ENCODE peak calls at places on chromosomes 5 and 9, in seven cellular contexts. A is aorta, R is gastrocnemius medialis, T is SK-N-SH, F is IMR-90, S is H1, V is GM23248. C is an unnamed sample.

GRCh38 chr5:133665571-133665970 is 53.2 kb upstream of the FSTL4 start:
- DNase-seq in A (no peak), R (no peak), T (no peak), F (no peak), S (no peak), V (no peak), C (no peak)

GRCh38 chr5:89028579-89029272 is 145.7 kb upstream of the MEF2C start:
- DNase-seq in A (no peak), R (no peak), T (no peak), F (peak), S (no peak), V (peak), C (no peak)

GRCh38 chr9:74975538-74975937 is 22.8 kb upstream of the C9orf40 start:
- DNase-seq in A (no peak), R (no peak), T (no peak), F (no peak), S (no peak), V (no peak), C (no peak)

GRCh38 chr5:135085936-135086235 is 51.9 kb upstream of the PITX1 start:
- DNase-seq in A (peak), R (no peak), T (no peak), F (no peak), S (no peak), V (no peak), C (no peak)

GRCh38 chr9:113952651-113953050 is 76.5 kb downstream of the ZNF618 start:
- DNase-seq in A (no peak), R (no peak), T (no peak), F (no peak), S (no peak), V (no peak), C (no peak)

GRCh38 chr9:114691046-114691955 is 9.3 kb upstream of the TEX48 start:
- DNase-seq in A (no peak), R (no peak), T (no peak), F (peak), S (no peak), V (peak), C (no peak)

GRCh38 chr9:72041775-72042194 is 18.6 kb downstream of the C9orf57 start:
- DNase-seq in A (peak), R (peak), T (no peak), F (peak), S (no peak), V (peak), C (no peak)

GRCh38 chr5:88671808-88672499 is 211.0 kb downstream of the MEF2C start:
- DNase-seq in A (no peak), R (no peak), T (no peak), F (no peak), S (no peak), V (no peak), C (no peak)

GRCh38 chr9:133694686-133695085 is 43.5 kb downstream of the SARDH start:
- DNase-seq in A (no peak), R (no peak), T (no peak), F (no peak), S (no peak), V (no peak), C (no peak)

GRCh38 chr9:114433086-114433485 is 45.3 kb upstream of the AKNA start:
- DNase-seq in A (no peak), R (no peak), T (no peak), F (no peak), S (no peak), V (no peak), C (no peak)

GRCh38 chr9:85858351-85858750 is 82.6 kb upstream of the NAA35 start:
- DNase-seq in A (no peak), R (no peak), T (no peak), F (no peak), S (no peak), V (no peak), C (no peak)

GRCh38 chr5:95252801-95253200 is 32.1 kb downstream of the MCTP1 start:
- DNase-seq in A (no peak), R (no peak), T (no peak), F (no peak), S (no peak), V (no peak), C (no peak)

GRCh38 chr9:87390361-87390760 is 107.3 kb upstream of the DAPK1 start:
- DNase-seq in A (no peak), R (no peak), T (no peak), F (no peak), S (no peak), V (no peak), C (no peak)

GRCh38 chr5:132788990-132789886 is 12.2 kb upstream of the SEPTIN8 start:
- DNase-seq in A (no peak), R (no peak), T (no peak), F (no peak), S (no peak), V (no peak), C (no peak)

GRCh38 chr9:37904647-37905505 is 949 bp upstream of the SLC25A51 start:
- DNase-seq in A (no peak), R (no peak), T (peak), F (peak), S (no peak), V (peak), C (no peak)

GRCh38 chr5:79695501-79695900 is 5.9 kb downstream of the CMYA5 start:
- DNase-seq in A (no peak), R (no peak), T (no peak), F (no peak), S (no peak), V (no peak), C (no peak)

GRCh38 chr5:59789197-59789596 is 104.3 kb downstream of the PDE4D start:
- DNase-seq in A (no peak), R (no peak), T (no peak), F (no peak), S (no peak), V (peak), C (no peak)

GRCh38 chr5:180646289-180646962 is 3.0 kb downstream of the FLT4 start:
- DNase-seq in A (no peak), R (no peak), T (peak), F (no peak), S (no peak), V (no peak), C (no peak)

GRCh38 chr9:124697326-124698200 is 73.5 kb downstream of the NR6A1 start:
- DNase-seq in A (no peak), R (no peak), T (peak), F (peak), S (no peak), V (peak), C (no peak)

GRCh38 chr9:112493738-112494137 is 7.1 kb downstream of the KIAA1958 start:
- DNase-seq in A (no peak), R (no peak), T (no peak), F (no peak), S (no peak), V (peak), C (no peak)

GRCh38 chr9:99076483-99077171 is 28.3 kb upstream of the TGFBR1 start:
- DNase-seq in A (no peak), R (no peak), T (no peak), F (no peak), S (no peak), V (no peak), C (no peak)

GRCh38 chr9:113943112-113944009 is 67.3 kb downstream of the ZNF618 start:
- DNase-seq in A (no peak), R (no peak), T (no peak), F (no peak), S (no peak), V (no peak), C (no peak)

GRCh38 chr5:128537306-128537998 is 593 bp downstream of the FBN2 start:
- DNase-seq in A (peak), R (no peak), T (peak), F (peak), S (no peak), V (peak), C (no peak)
- H3K4me3 ChIP-seq in A (peak), R (peak), T (peak), F (peak), S (peak), V (peak), C (no peak)

DNA sequence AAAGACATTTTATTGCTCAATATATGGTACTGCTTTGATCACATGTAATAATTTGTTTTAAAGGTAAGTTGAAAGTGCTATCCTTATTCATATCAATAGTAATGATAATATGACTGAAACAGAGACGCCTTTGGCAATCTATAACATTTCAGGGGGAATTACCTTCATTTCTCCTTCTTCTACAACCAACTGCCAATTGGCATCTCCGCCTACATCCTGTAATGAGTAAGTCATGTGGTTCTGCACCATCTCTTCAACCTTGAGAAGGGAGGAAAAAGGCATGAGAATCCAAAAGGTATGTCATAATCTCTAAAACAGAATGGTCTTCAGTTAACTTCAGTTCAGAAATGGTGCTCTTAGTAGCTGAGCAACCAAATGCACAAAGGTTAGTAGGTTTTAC is 52.4 kb downstream of the HMGCR start:
- DNase-seq in A (no peak), R (no peak), T (no peak), F (no peak), S (no peak), V (no peak), C (no peak)
- H3K4me3 ChIP-seq in A (no peak), R (no peak), T (no peak), F (no peak), S (no peak), V (no peak), C (no peak)

GRCh38 chr9:137723396-137724113 is 104.8 kb downstream of the EHMT1 start:
- DNase-seq in A (no peak), R (no peak), T (no peak), F (no peak), S (no peak), V (no peak), C (no peak)
- H3K4me3 ChIP-seq in A (no peak), R (no peak), T (no peak), F (no peak), S (no peak), V (no peak), C (no peak)

DNA sequence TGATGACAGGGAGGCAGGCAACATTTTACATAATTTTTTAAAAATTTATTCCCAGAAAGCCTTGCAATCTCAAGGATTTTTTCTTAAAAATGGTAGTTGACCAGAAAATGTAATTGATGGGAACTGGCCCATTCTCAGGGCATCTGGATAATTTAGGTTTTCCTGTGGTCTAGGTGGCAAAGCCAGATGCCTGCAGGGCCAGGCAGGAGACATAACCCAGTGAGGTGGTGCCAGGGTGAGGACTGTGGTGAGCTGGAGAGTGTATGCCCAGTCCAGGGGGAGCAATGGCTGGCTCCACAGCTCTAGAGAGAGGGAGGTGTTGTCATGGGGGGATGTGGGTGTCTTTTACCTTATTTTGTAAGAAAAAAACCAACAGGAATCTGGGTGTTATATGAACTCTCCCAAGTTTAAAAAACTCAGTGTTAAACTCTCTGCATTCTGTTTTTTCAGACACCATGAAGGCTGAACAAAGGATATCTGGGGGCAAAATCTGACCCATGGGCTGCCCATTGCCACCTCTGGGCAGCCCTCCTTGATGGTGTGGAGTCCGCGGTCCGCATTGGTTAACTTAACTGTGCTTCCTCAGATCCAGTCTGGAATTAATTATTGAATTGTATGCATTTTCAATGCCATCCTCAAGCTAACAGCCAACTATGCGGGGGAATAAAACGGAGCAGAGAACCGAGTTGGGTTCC is 43.9 kb downstream of the BOD1 start:
- DNase-seq in A (no peak), R (no peak), T (peak), F (no peak), S (no peak), V (peak), C (no peak)
- H3K4me3 ChIP-seq in A (no peak), R (peak), T (peak), F (no peak), S (no peak), V (peak), C (no peak)

GRCh38 chr9:12775373-12775962 is 648 bp downstream of the LURAP1L start:
- DNase-seq in A (peak), R (no peak), T (peak), F (no peak), S (no peak), V (peak), C (peak)

GRCh38 chr9:12774861-12775367 is at the start of gene LURAP1L:
- DNase-seq in A (no peak), R (peak), T (peak), F (peak), S (no peak), V (peak), C (peak)

GRCh38 chr9:12776775-12777055 is 1.9 kb downstream of the LURAP1L start:
- DNase-seq in A (no peak), R (no peak), T (no peak), F (peak), S (no peak), V (peak), C (no peak)

GRCh38 chr9:12777149-12778010 is 2.6 kb downstream of the LURAP1L start:
- DNase-seq in A (no peak), R (no peak), T (no peak), F (no peak), S (no peak), V (peak), C (no peak)

DNA sequence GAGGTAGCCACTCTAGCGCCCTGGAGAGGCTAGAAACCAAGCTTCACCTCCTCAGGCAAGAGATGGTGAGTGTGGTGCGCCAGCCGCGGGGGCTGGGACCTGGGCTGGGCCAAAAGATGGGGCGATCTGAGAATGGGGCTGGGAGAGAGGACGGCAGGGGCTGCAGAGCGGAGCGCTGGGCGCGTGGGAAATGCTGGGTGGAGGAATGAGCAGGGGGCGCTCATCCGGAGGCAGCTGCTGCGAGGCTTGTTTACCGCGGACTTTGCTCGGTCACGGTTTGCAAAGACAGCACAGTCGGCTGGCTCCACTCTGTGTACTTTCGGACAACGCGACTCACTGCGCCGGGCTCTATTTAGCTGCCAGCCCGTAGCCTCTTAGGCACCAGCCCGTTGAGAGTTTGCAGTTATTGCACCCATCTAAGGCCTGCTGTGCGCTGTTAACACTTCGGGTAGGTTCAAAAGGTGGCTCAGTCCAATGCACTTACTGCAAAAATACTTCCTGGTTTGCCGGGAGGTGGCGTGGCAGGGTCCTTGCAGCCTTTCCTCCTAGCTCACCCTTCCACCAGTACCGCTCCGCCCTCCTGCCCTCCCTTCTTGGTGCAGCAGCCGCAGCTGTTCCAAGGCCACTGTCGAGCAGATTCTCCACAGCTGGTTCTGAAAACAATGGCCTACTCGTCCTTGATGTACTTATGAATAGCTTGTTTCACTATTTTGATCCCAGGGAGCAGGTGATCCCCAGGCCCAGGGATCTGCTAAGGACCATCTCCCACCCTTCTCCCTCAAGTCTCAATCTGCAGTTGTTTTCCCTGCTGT is 1.3 kb downstream of the LURAP1L start:
- DNase-seq in A (peak), R (peak), T (peak), F (peak), S (peak), V (peak), C (peak)
- H3K4me3 ChIP-seq in A (peak), R (peak), T (peak), F (peak), S (peak), V (peak), C (peak)

DNA sequence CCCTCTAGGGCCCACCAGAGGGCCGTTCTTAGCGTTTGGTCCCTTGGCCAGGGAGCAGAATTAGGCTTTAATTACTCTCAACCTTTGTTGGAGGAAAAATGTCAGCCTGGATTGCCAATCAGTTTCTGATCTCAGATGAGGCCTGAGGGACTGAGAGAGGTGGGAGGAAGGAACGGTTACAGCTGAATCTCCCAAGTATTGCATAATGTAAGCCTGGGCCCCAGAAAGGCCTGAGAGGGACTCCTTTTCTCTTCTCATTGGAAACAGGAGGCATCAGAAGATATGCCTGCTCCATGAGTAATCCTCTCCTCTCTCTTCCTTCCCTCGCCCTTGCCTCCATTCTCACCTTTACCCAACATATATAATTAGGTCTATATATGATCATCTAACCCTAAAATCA is 105.7 kb downstream of the INSYN2B start:
- DNase-seq in A (no peak), R (peak), T (no peak), F (no peak), S (no peak), V (peak), C (no peak)
- H3K4me3 ChIP-seq in A (no peak), R (no peak), T (no peak), F (no peak), S (no peak), V (no peak), C (no peak)

DNA sequence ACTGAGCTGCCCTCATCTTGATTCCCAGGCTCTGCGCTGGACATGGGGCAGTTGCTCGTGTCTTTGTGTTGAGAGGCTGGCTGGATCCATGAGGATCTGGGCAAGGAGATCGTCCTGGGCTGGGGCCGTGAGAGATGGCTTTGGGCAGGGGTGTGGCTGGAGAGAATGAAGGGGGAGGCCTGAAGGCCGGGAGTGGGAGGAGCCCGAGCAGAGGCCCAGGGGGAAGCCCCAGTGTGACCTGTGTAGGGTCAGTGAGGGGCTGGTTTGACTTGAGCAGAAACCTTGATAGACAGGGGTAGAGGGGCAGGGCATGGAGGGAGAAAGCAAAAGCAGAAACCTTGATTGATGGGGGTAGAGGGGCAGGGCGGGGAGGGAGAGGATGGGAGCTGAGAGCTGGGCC is 54.4 kb upstream of the ASS1 start:
- DNase-seq in A (no peak), R (no peak), T (no peak), F (no peak), S (no peak), V (no peak), C (no peak)
- H3K4me3 ChIP-seq in A (no peak), R (no peak), T (no peak), F (no peak), S (no peak), V (no peak), C (no peak)

GRCh38 chr5:175872287-175873089 is 1.1 kb downstream of the CPLX2 start:
- DNase-seq in A (no peak), R (no peak), T (peak), F (no peak), S (no peak), V (no peak), C (peak)
- H3K4me3 ChIP-seq in A (no peak), R (no peak), T (no peak), F (no peak), S (peak), V (no peak), C (peak)

GRCh38 chr9:136623849-136624183 is 38.9 kb upstream of the EGFL7 start:
- DNase-seq in A (no peak), R (no peak), T (no peak), F (no peak), S (no peak), V (no peak), C (no peak)
- H3K4me3 ChIP-seq in A (no peak), R (no peak), T (no peak), F (no peak), S (no peak), V (no peak), C (no peak)